ENCODE peak calls at places on chromosomes 5 and 9, in six cellular contexts. U is IMR-90, O is mesendoderm, Z is H1, L is neuronal stem cell, E is H9. F is an unnamed sample.

GRCh38 chr9:121935744-121936143 is 157.4 kb downstream of the TTLL11 start:
- DNase-seq in Z (no peak), L (no peak), O (peak; percentile 53), U (no peak), E (peak; percentile 72), F (peak; percentile 65)

GRCh38 chr5:561408-561807 is 37.2 kb upstream of the SLC9A3 start:
- DNase-seq in L (no peak), E (no peak), U (no peak), O (no peak), Z (no peak), F (no peak)

GRCh38 chr5:77168187-77168883 is 42.1 kb upstream of the PDE8B start:
- DNase-seq in Z (no peak), U (peak; percentile 57), O (no peak), E (no peak), L (no peak), F (no peak)

GRCh38 chr9:16637218-16637617 is 233.3 kb downstream of the BNC2 start:
- DNase-seq in L (no peak), E (no peak), O (no peak), Z (no peak), U (peak; percentile 74), F (no peak)

GRCh38 chr5:124580925-124581821 is 165.3 kb downstream of the ZNF608 start:
- DNase-seq in E (peak; percentile 96), L (peak; percentile 79), U (no peak), O (peak; percentile 95), Z (peak; percentile 90), F (no peak)

GRCh38 chr9:89730715-89731114 is 125.9 kb downstream of the GADD45G start:
- DNase-seq in U (no peak), E (peak; percentile 41), O (no peak), L (no peak), Z (no peak), F (no peak)

GRCh38 chr9:93905473-93906133 is 49.6 kb downstream of the BARX1 start:
- DNase-seq in O (peak; percentile 13), Z (no peak), L (no peak), U (no peak), E (no peak), F (no peak)

GRCh38 chr5:167296680-167297079 is 994.8 kb upstream of the WWC1 start:
- DNase-seq in L (no peak), U (no peak), Z (no peak), O (peak; percentile 68), E (no peak), F (no peak)

GRCh38 chr5:178433273-178433775 is 156.9 kb downstream of the COL23A1 start:
- DNase-seq in Z (no peak), E (no peak), L (no peak), O (no peak), U (no peak), F (no peak)

DNA sequence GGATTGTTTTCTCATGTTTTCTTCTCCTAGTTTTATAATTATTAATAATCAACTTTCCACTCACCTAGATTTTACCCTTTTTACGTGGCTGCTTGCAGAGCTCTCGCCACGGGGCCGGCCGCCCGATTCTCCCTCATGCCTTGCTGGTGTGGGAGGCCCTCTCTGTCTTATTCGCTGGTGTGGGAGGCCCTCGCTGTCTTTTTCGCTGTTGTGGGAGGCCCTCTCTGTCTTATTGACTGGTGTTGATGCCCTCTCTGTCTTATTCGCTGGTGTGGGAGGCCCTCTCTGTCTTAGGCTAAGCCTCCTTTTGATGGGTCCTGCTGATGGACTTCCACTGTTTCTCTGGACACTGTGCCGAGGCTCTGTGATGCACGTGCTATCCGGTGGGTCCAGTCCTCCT is 161.3 kb upstream of the IRX2 start:
- DNase-seq in U (no peak), L (no peak), E (peak; percentile 17), O (no peak), Z (no peak), F (no peak)
- H3K27ac ChIP-seq in U (no peak overlapping the region), L (no peak overlapping the region), E (no peak overlapping the region), O (no peak overlapping the region), Z (no peak overlapping the region), F (no peak overlapping the region)

GRCh38 chr5:91183743-91184142 is 199.4 kb downstream of the ARRDC3 start:
- DNase-seq in O (no peak), E (no peak), L (no peak), Z (peak; percentile 9), U (no peak), F (no peak)

GRCh38 chr5:91186101-91186500 is 197.0 kb downstream of the ARRDC3 start:
- DNase-seq in E (no peak), U (no peak), L (no peak), Z (no peak), O (no peak), F (no peak)

GRCh38 chr5:91179018-91179417 is 204.1 kb downstream of the ARRDC3 start:
- DNase-seq in Z (no peak), U (peak; percentile 64), O (no peak), L (no peak), E (no peak), F (no peak)

GRCh38 chr5:91180506-91180905 is 202.6 kb downstream of the ARRDC3 start:
- DNase-seq in U (no peak), E (no peak), Z (no peak), O (no peak), L (no peak), F (no peak)

DNA sequence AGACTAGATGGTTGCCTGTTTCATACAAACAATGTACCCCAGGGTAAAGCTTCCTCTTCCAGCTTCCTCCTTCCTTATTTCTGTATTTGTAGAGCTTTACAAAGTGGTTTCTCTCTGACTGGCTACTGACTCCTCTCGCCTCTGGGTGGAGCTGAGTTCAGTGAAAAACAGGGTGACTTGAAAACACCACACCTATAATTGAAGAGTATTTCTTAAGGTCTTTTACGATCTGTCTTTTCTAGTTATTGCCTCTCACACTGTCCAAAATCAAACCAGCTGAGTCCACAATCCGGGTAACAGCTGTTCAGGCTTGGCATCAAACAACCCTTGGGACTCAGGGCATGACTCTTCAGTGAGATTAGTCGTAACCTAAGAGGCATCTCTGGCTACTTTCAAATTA is 200.4 kb downstream of the ARRDC3 start:
- DNase-seq in L (no peak), E (no peak), Z (no peak), U (no peak), O (peak; percentile 21), F (no peak)
- H2BK5ac ChIP-seq in L (no peak overlapping the region), E (no peak overlapping the region), Z (no peak overlapping the region), U (no peak overlapping the region), O (no peak overlapping the region), F (no peak overlapping the region)

GRCh38 chr5:27855491-27855890 is 817.1 kb upstream of the CDH9 start:
- DNase-seq in E (no peak), Z (no peak), L (no peak), U (no peak), O (no peak), F (no peak)
- H3K27ac ChIP-seq in E (no peak overlapping the region), Z (no peak overlapping the region), L (no peak overlapping the region), U (no peak overlapping the region), O (no peak overlapping the region), F (no peak overlapping the region)

GRCh38 chr5:172903790-172904189 is 55.4 kb upstream of the RPL26L1 start:
- DNase-seq in Z (no peak), E (no peak), L (no peak), U (peak; percentile 96), O (no peak), F (peak; percentile 91)

GRCh38 chr5:172901012-172901780 is 58.0 kb upstream of the RPL26L1 start:
- DNase-seq in Z (no peak), U (peak; percentile 98), L (no peak), E (no peak), O (peak; percentile 80), F (no peak)

GRCh38 chr5:172904312-172904642 is 54.9 kb upstream of the RPL26L1 start:
- DNase-seq in L (no peak), Z (no peak), E (no peak), O (no peak), U (no peak), F (no peak)

GRCh38 chr5:172902497-172903472 is 56.4 kb upstream of the RPL26L1 start:
- DNase-seq in Z (no peak), O (peak; percentile 91), E (peak; percentile 57), L (peak; percentile 24), U (peak; percentile 99), F (peak; percentile 81)

DNA sequence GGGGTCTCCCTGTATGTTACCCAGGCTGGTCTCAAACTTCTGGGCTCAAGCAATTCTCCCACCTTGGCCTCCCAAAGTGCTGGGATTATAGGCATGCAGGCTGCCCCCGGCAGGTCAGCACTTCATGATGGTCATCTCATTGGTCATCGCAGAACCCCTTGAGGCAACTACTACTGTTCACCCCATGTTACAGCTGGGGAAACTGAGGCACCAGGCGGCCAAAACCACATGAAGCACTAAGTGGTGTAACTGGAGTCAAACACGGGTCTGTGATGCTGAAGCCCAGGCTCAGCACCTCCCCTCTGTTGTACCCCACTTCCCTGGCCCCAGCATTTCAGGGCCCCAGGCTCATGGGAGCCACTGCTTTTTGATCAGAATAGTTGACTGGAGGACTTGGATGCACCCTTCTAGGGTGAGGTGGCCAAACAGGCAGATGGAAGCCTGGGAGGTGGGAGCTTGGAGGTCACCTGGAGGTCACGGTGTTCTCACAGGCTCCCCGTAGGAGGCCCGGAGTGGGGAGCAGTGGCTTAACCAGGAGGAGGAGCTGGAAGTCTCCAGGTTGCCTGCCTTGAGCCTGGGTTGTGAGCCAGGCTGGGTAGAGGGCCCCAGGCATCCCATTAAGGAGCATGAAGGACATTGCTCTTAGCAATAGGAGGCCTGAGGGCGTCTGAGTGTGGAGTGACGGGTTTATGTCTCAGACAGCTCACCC is 57.3 kb upstream of the RPL26L1 start:
- DNase-seq in E (no peak), L (no peak), Z (no peak), U (peak; percentile 66), O (peak; percentile 65), F (peak; percentile 89)
- H2BK5ac ChIP-seq in E (no peak overlapping the region), L (peak overlapping the region; percentile 26), Z (no peak overlapping the region), U (peak overlapping the region; percentile 99), O (no peak overlapping the region), F (peak overlapping the region; percentile 89)

GRCh38 chr5:72597456-72597948 is 90.3 kb upstream of the ZNF366 start:
- DNase-seq in Z (no peak), O (peak; percentile 97), L (no peak), E (no peak), U (peak; percentile 95), F (peak; percentile 85)

GRCh38 chr5:72600401-72600981 is 93.3 kb upstream of the ZNF366 start:
- DNase-seq in E (no peak), Z (no peak), O (no peak), U (peak; percentile 95), L (no peak), F (no peak)

GRCh38 chr5:72601861-72602260 is 94.7 kb upstream of the ZNF366 start:
- DNase-seq in U (no peak), E (no peak), O (no peak), L (no peak), Z (no peak), F (no peak)

GRCh38 chr5:72598461-72599433 is 91.5 kb upstream of the ZNF366 start:
- DNase-seq in Z (no peak), L (no peak), E (no peak), O (peak; percentile 42), U (peak; percentile 74), F (peak; percentile 74)

DNA sequence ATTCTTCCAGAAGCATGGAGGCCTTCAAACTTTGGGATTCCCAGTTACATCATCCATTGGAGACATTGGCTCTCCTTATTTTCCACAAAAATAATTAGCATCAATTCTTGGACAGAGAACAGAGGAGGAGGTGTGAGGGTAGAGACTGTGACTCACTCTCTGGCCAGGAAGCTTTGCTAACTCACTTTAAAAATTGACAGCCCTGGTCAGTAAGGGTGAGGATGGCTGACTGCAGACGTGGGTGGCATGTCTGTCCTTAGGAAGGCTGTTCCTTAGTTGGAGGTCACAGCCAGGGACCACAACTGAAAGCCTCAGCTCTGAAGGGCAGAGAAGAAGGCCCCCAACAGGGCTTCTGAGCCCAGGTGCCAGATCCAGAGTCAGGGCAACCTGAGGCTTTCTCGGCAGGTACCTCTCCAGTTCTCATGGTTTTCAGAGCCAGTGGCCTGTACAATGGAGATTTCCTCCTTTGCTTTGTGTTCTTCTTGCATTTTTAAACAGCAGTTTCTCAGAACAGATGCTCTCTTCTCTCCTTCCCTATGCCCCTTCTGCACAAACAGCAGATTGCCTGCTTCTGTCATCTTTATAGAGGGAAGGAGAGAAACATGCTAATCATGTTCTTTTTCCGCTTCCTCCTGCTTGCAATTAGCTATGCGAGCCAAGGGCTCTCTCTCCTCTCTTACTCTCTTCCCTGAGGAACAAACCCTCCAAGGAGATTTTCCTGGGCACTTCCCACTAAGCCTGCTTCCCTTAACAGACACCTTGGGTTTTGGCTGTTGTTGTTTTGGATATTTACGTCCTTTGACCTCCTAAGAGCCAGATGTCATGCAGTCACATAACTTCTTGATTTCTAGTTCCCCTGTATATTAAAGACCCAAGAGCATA is 92.5 kb upstream of the ZNF366 start:
- DNase-seq in U (peak; percentile 51), Z (no peak), L (no peak), O (no peak), E (no peak), F (no peak)
- H3K27ac ChIP-seq in U (peak overlapping the region; percentile 86), Z (no peak overlapping the region), L (no peak overlapping the region), O (no peak overlapping the region), E (no peak overlapping the region), F (peak overlapping the region; percentile 97)

F was measured in trophoblast cell.